ENCODE peak calls at places on chromosomes 13 and 19, in six cellular contexts. I is neural crest cell; K is nucleus accumbens; P is stimulated activated naive B cell treated with anti-CD40 and anti-IgM and Interleukin-4, amounts not matched to agents 10 μg/mL and 1 μg/mL and 100 μg/mL, for 72 hours; V is body of pancreas; G is Right ventricle myocardium superior. J is an unnamed sample.
A peak's percentile ranks its signal among the peaks of the same experiment; 100 is the strongest.

GRCh38 chr19:54469496-54469934 is 3.6 kb downstream of the CDC42EP5 start:
- DNase-seq in I (no peak), K (no peak), P (no peak), V (no peak), G (peak; percentile 83), J (no peak)

GRCh38 chr19:8208119-8208709 is 956 bp upstream of the CERS4 start:
- DNase-seq in I (peak; percentile 14), K (peak; percentile 52), P (no peak), V (no peak), G (no peak), J (no peak)

GRCh38 chr13:112802808-112803207 is 113.0 kb downstream of the ATP11A start:
- DNase-seq in I (no peak), K (no peak), P (no peak), V (no peak), G (no peak), J (no peak)

GRCh38 chr13:46158222-46158621 is 23.8 kb downstream of the LCP1 start:
- DNase-seq in I (no peak), K (no peak), P (no peak), V (no peak), G (no peak), J (no peak)

GRCh38 chr13:99995503-99996176 is 14.1 kb downstream of the ZIC2 start:
- DNase-seq in I (no peak), K (no peak), P (no peak), V (no peak), G (no peak), J (peak; percentile 45)

GRCh38 chr19:29562299-29563297 is 36.8 kb downstream of the VSTM2B start:
- DNase-seq in I (no peak), K (no peak), P (no peak), V (no peak), G (no peak), J (no peak)

GRCh38 chr19:45526143-45526542 is 18.9 kb downstream of the VASP start:
- DNase-seq in I (peak; percentile 44), K (peak; percentile 81), P (no peak), V (peak; percentile 76), G (peak; percentile 79), J (peak; percentile 56)

GRCh38 chr19:7925171-7925837 is 631 bp downstream of the CTXN1 start:
- DNase-seq in I (peak; percentile 98), K (peak; percentile 65), P (peak; percentile 63), V (peak; percentile 61), G (peak; percentile 80), J (peak; percentile 47)

GRCh38 chr13:111328803-111329410 is 8.5 kb downstream of the TEX29 start:
- DNase-seq in I (no peak), K (no peak), P (no peak), V (no peak), G (no peak), J (no peak)

GRCh38 chr13:94795292-94795691 is 82.9 kb upstream of the SOX21 start:
- DNase-seq in I (no peak), K (no peak), P (no peak), V (no peak), G (no peak), J (no peak)

GRCh38 chr19:54114340-54114826 is 1.1 kb downstream of the TFPT start:
- DNase-seq in I (no peak), K (peak; percentile 60), P (no peak), V (peak; percentile 52), G (no peak), J (no peak)

GRCh38 chr19:49890349-49891311 is 6.1 kb downstream of the IL4I1 start:
- DNase-seq in I (peak; percentile 46), K (peak; percentile 30), P (peak; percentile 55), V (no peak), G (no peak), J (peak; percentile 28)

GRCh38 chr13:91785435-91786137 is 387.2 kb downstream of the GPC5 start:
- DNase-seq in I (no peak), K (no peak), P (no peak), V (no peak), G (no peak), J (no peak)

GRCh38 chr19:46704379-46705076 is 12.4 kb downstream of the PRKD2 start:
- DNase-seq in I (peak; percentile 83), K (peak; percentile 22), P (peak; percentile 68), V (peak; percentile 70), G (peak; percentile 89), J (no peak)

GRCh38 chr13:50244913-50245574 is 229.8 kb downstream of the KCNRG start:
- DNase-seq in I (no peak), K (no peak), P (peak; percentile 86), V (peak; percentile 32), G (no peak), J (no peak)

GRCh38 chr19:14061081-14061749 is 661 bp downstream of the PALM3 start:
- DNase-seq in I (no peak), K (no peak), P (no peak), V (no peak), G (no peak), J (no peak)

GRCh38 chr13:44120814-44121505 is 241.3 kb downstream of the LACC1 start:
- DNase-seq in I (no peak), K (no peak), P (no peak), V (no peak), G (no peak), J (no peak)

GRCh38 chr13:40031031-40031430 is 375.6 kb downstream of the COG6 start:
- DNase-seq in I (no peak), K (no peak), P (no peak), V (no peak), G (no peak), J (no peak)

GRCh38 chr19:17473041-17473440 is 2.7 kb downstream of the SLC27A1 start:
- DNase-seq in I (no peak), K (no peak), P (no peak), V (peak; percentile 38), G (no peak), J (no peak)

GRCh38 chr13:112331675-112332074 is 44.5 kb upstream of the SPACA7 start:
- DNase-seq in I (no peak), K (no peak), P (no peak), V (no peak), G (no peak), J (no peak)

GRCh38 chr19:8681345-8682021 is 17.1 kb downstream of the ACTL9 start:
- DNase-seq in I (no peak), K (no peak), P (no peak), V (no peak), G (no peak), J (no peak)

GRCh38 chr13:38900188-38900587 is 90.4 kb downstream of the STOML3 start:
- DNase-seq in I (no peak), K (no peak), P (no peak), V (no peak), G (no peak), J (no peak)

GRCh38 chr19:4622695-4623421 is 16.5 kb upstream of the TNFAIP8L1 start:
- DNase-seq in I (no peak), K (no peak), P (no peak), V (no peak), G (no peak), J (no peak)

GRCh38 chr13:108624108-108624507 is 5.3 kb upstream of the MYO16 start:
- DNase-seq in I (no peak), K (no peak), P (no peak), V (no peak), G (no peak), J (no peak)

GRCh38 chr13:59356607-59357006 is 807.1 kb downstream of the DIAPH3 start:
- DNase-seq in I (no peak), K (no peak), P (no peak), V (peak; percentile 81), G (peak; percentile 90), J (no peak)

GRCh38 chr13:75226755-75227435 is 255.1 kb downstream of the TBC1D4 start:
- DNase-seq in I (no peak), K (no peak), P (no peak), V (no peak), G (no peak), J (no peak)

GRCh38 chr13:113291997-113292862 is 4.8 kb upstream of the LAMP1 start:
- DNase-seq in I (peak; percentile 23), K (no peak), P (no peak), V (peak; percentile 38), G (peak; percentile 51), J (no peak)

GRCh38 chr13:79679334-79679733 is 198.4 kb downstream of the NDFIP2 start:
- DNase-seq in I (peak; percentile 71), K (peak; percentile 2), P (peak; percentile 9), V (peak; percentile 81), G (peak; percentile 61), J (no peak)

GRCh38 chr13:42777476-42777875 is 3.9 kb upstream of the FAM216B start:
- DNase-seq in I (no peak), K (no peak), P (no peak), V (no peak), G (no peak), J (no peak)

GRCh38 chr19:43765109-43765876 is 10.5 kb upstream of the SMG9 start:
- DNase-seq in I (no peak), K (no peak), P (peak; percentile 84), V (peak; percentile 58), G (peak; percentile 61), J (no peak)

GRCh38 chr13:73828811-73829210 is 305.4 kb downstream of the KLF12 start:
- DNase-seq in I (no peak), K (no peak), P (no peak), V (no peak), G (no peak), J (no peak)

GRCh38 chr13:99303863-99304521 is 3.2 kb downstream of the GPR183 start:
- DNase-seq in I (no peak), K (peak; percentile 21), P (no peak), V (peak; percentile 55), G (no peak), J (no peak)

GRCh38 chr19:1221141-1221903 is 15.7 kb downstream of the STK11 start:
- DNase-seq in I (peak; percentile 61), K (peak; percentile 57), P (no peak), V (peak; percentile 78), G (peak; percentile 87), J (peak; percentile 90)

GRCh38 chr19:14544977-14545715 is 15.8 kb downstream of the TECR start:
- DNase-seq in I (no peak), K (peak; percentile 84), P (no peak), V (peak; percentile 64), G (peak; percentile 83), J (peak; percentile 85)